ENCODE peak calls at places on chromosomes 3 and 15, in nine cellular contexts. One of them, this sample, is unnamed.

GRCh38 chr3:177102526-177102925 is 94.8 kb downstream of the TBL1XR1 start:
- DNase-seq in left cardiac atrium: no peak
- DNase-seq in activated naive CD4-positive, alpha-beta T cell treated with anti-CD3 and anti-CD28 coated beads, Interleukin-2, amount 10 ng/mL, durations not matched to agents 7 days and 5 days: no peak
- DNase-seq in stimulated activated CD8-positive, alpha-beta memory T cell treated with anti-CD3 and anti-CD28 coated beads, Interleukin-15, amount 100 ng/mL, for 24 hours: no peak
- DNase-seq in hippocampal formation: no peak
- DNase-seq in SJSA1: no peak
- DNase-seq in anterior cingulate cortex: no peak
- DNase-seq in H7: no peak
- DNase-seq in MV-4-11: no peak
- DNase-seq in this sample: no peak

GRCh38 chr3:156010829-156011228 is 109.5 kb upstream of the KCNAB1 start:
- DNase-seq in left cardiac atrium: no peak
- DNase-seq in activated naive CD4-positive, alpha-beta T cell treated with anti-CD3 and anti-CD28 coated beads, Interleukin-2, amount 10 ng/mL, durations not matched to agents 7 days and 5 days: no peak
- DNase-seq in stimulated activated CD8-positive, alpha-beta memory T cell treated with anti-CD3 and anti-CD28 coated beads, Interleukin-15, amount 100 ng/mL, for 24 hours: no peak
- DNase-seq in hippocampal formation: no peak
- DNase-seq in SJSA1: no peak
- DNase-seq in anterior cingulate cortex: peak; percentile 41
- DNase-seq in H7: peak; percentile 22
- DNase-seq in MV-4-11: peak; percentile 2
- DNase-seq in this sample: no peak

GRCh38 chr3:76222115-76222652 is 436.8 kb upstream of the ZNF717 start:
- DNase-seq in left cardiac atrium: no peak
- DNase-seq in activated naive CD4-positive, alpha-beta T cell treated with anti-CD3 and anti-CD28 coated beads, Interleukin-2, amount 10 ng/mL, durations not matched to agents 7 days and 5 days: no peak
- DNase-seq in stimulated activated CD8-positive, alpha-beta memory T cell treated with anti-CD3 and anti-CD28 coated beads, Interleukin-15, amount 100 ng/mL, for 24 hours: no peak
- DNase-seq in hippocampal formation: no peak
- DNase-seq in SJSA1: no peak
- DNase-seq in anterior cingulate cortex: no peak
- DNase-seq in H7: no peak
- DNase-seq in MV-4-11: no peak
- DNase-seq in this sample: no peak

GRCh38 chr15:51629612-51630011 is 7.0 kb upstream of the DMXL2 start:
- DNase-seq in left cardiac atrium: no peak
- DNase-seq in activated naive CD4-positive, alpha-beta T cell treated with anti-CD3 and anti-CD28 coated beads, Interleukin-2, amount 10 ng/mL, durations not matched to agents 7 days and 5 days: no peak
- DNase-seq in stimulated activated CD8-positive, alpha-beta memory T cell treated with anti-CD3 and anti-CD28 coated beads, Interleukin-15, amount 100 ng/mL, for 24 hours: no peak
- DNase-seq in hippocampal formation: peak; percentile 16
- DNase-seq in SJSA1: no peak
- DNase-seq in anterior cingulate cortex: no peak
- DNase-seq in H7: no peak
- DNase-seq in MV-4-11: peak; percentile 97
- DNase-seq in this sample: peak; percentile 21

GRCh38 chr3:161551697-161552096 is 55.1 kb downstream of the OTOL1 start:
- DNase-seq in left cardiac atrium: no peak
- DNase-seq in activated naive CD4-positive, alpha-beta T cell treated with anti-CD3 and anti-CD28 coated beads, Interleukin-2, amount 10 ng/mL, durations not matched to agents 7 days and 5 days: no peak
- DNase-seq in stimulated activated CD8-positive, alpha-beta memory T cell treated with anti-CD3 and anti-CD28 coated beads, Interleukin-15, amount 100 ng/mL, for 24 hours: no peak
- DNase-seq in hippocampal formation: no peak
- DNase-seq in SJSA1: no peak
- DNase-seq in anterior cingulate cortex: no peak
- DNase-seq in H7: no peak
- DNase-seq in MV-4-11: no peak
- DNase-seq in this sample: no peak

GRCh38 chr3:97510795-97511194 is 253.8 kb upstream of the ARL6 start:
- DNase-seq in left cardiac atrium: no peak
- DNase-seq in activated naive CD4-positive, alpha-beta T cell treated with anti-CD3 and anti-CD28 coated beads, Interleukin-2, amount 10 ng/mL, durations not matched to agents 7 days and 5 days: no peak
- DNase-seq in stimulated activated CD8-positive, alpha-beta memory T cell treated with anti-CD3 and anti-CD28 coated beads, Interleukin-15, amount 100 ng/mL, for 24 hours: no peak
- DNase-seq in hippocampal formation: no peak
- DNase-seq in SJSA1: no peak
- DNase-seq in anterior cingulate cortex: no peak
- DNase-seq in H7: no peak
- DNase-seq in MV-4-11: no peak
- DNase-seq in this sample: no peak

GRCh38 chr3:188950832-188951489 is 220.8 kb upstream of the TPRG1 start:
- DNase-seq in left cardiac atrium: peak; percentile 90
- DNase-seq in activated naive CD4-positive, alpha-beta T cell treated with anti-CD3 and anti-CD28 coated beads, Interleukin-2, amount 10 ng/mL, durations not matched to agents 7 days and 5 days: no peak
- DNase-seq in stimulated activated CD8-positive, alpha-beta memory T cell treated with anti-CD3 and anti-CD28 coated beads, Interleukin-15, amount 100 ng/mL, for 24 hours: no peak
- DNase-seq in hippocampal formation: no peak
- DNase-seq in SJSA1: peak; percentile 81
- DNase-seq in anterior cingulate cortex: no peak
- DNase-seq in H7: no peak
- DNase-seq in MV-4-11: peak; percentile 93
- DNase-seq in this sample: no peak

GRCh38 chr3:69249001-69249400 is 126.6 kb upstream of the LMOD3 start:
- DNase-seq in left cardiac atrium: no peak
- DNase-seq in activated naive CD4-positive, alpha-beta T cell treated with anti-CD3 and anti-CD28 coated beads, Interleukin-2, amount 10 ng/mL, durations not matched to agents 7 days and 5 days: no peak
- DNase-seq in stimulated activated CD8-positive, alpha-beta memory T cell treated with anti-CD3 and anti-CD28 coated beads, Interleukin-15, amount 100 ng/mL, for 24 hours: no peak
- DNase-seq in hippocampal formation: no peak
- DNase-seq in SJSA1: no peak
- DNase-seq in anterior cingulate cortex: no peak
- DNase-seq in H7: no peak
- DNase-seq in MV-4-11: no peak
- DNase-seq in this sample: no peak

GRCh38 chr3:129665024-129665768 is 58.7 kb upstream of the PLXND1 start:
- DNase-seq in left cardiac atrium: no peak
- DNase-seq in activated naive CD4-positive, alpha-beta T cell treated with anti-CD3 and anti-CD28 coated beads, Interleukin-2, amount 10 ng/mL, durations not matched to agents 7 days and 5 days: no peak
- DNase-seq in stimulated activated CD8-positive, alpha-beta memory T cell treated with anti-CD3 and anti-CD28 coated beads, Interleukin-15, amount 100 ng/mL, for 24 hours: no peak
- DNase-seq in hippocampal formation: no peak
- DNase-seq in SJSA1: peak; percentile 50
- DNase-seq in anterior cingulate cortex: no peak
- DNase-seq in H7: no peak
- DNase-seq in MV-4-11: no peak
- DNase-seq in this sample: no peak

GRCh38 chr3:63231556-63231955 is 46.6 kb upstream of the SYNPR start:
- DNase-seq in left cardiac atrium: no peak
- DNase-seq in activated naive CD4-positive, alpha-beta T cell treated with anti-CD3 and anti-CD28 coated beads, Interleukin-2, amount 10 ng/mL, durations not matched to agents 7 days and 5 days: no peak
- DNase-seq in stimulated activated CD8-positive, alpha-beta memory T cell treated with anti-CD3 and anti-CD28 coated beads, Interleukin-15, amount 100 ng/mL, for 24 hours: no peak
- DNase-seq in hippocampal formation: no peak
- DNase-seq in SJSA1: no peak
- DNase-seq in anterior cingulate cortex: no peak
- DNase-seq in H7: no peak
- DNase-seq in MV-4-11: no peak
- DNase-seq in this sample: no peak